ENCODE peak calls at places on chromosomes 11 and 22, in four cellular contexts. I is IMR-90, C is K562, D is GM12878. B is an unnamed sample.

GRCh38 chr22:43001271-43002197 is 13.4 kb downstream of the PACSIN2 start:
- DNase-seq in I (no peak), C (no peak), D (no peak), B (peak)

GRCh38 chr11:103279821-103280220 is 170.6 kb downstream of the DYNC2H1 start:
- DNase-seq in I (peak), C (no peak), D (no peak), B (no peak)

GRCh38 chr11:129067454-129067853 is 124.7 kb downstream of the ARHGAP32 start:
- DNase-seq in I (peak), C (no peak), D (no peak), B (no peak)

GRCh38 chr11:84541711-84542340 is 1085.3 kb downstream of the DLG2 start:
- DNase-seq in I (no peak), C (no peak), D (no peak), B (no peak)

GRCh38 chr11:3609416-3610265 is 32.2 kb downstream of the ART5 start:
- DNase-seq in I (peak), C (peak), D (no peak), B (peak)

GRCh38 chr22:46045459-46046298 is 68.7 kb upstream of the WNT7B start:
- DNase-seq in I (no peak), C (no peak), D (no peak), B (no peak)

GRCh38 chr11:93510196-93510898 is 32.8 kb downstream of the SMCO4 start:
- DNase-seq in I (no peak), C (no peak), D (no peak), B (no peak)

GRCh38 chr22:38762607-38763006 is 6.8 kb upstream of the SUN2 start:
- DNase-seq in I (no peak), C (no peak), D (no peak), B (no peak)

GRCh38 chr22:19520007-19520406 is 4.2 kb downstream of the CLDN5 start:
- DNase-seq in I (no peak), C (no peak), D (no peak), B (no peak)

GRCh38 chr22:50723991-50724390 is 14.0 kb upstream of the ACR start:
- DNase-seq in I (peak), C (no peak), D (no peak), B (no peak)

GRCh38 chr11:70786021-70786665 is 387.8 kb downstream of the CTTN start:
- DNase-seq in I (no peak), C (no peak), D (no peak), B (no peak)

GRCh38 chr11:28343304-28344233 is 235.4 kb downstream of the METTL15 start:
- DNase-seq in I (peak), C (peak), D (no peak), B (peak)

GRCh38 chr11:57336111-57336666 is 497 bp upstream of the SSRP1 start:
- DNase-seq in I (no peak), C (no peak), D (no peak), B (no peak)

GRCh38 chr22:30328466-30329049 is 1.8 kb upstream of the TBC1D10A start:
- DNase-seq in I (no peak), C (no peak), D (no peak), B (no peak)

GRCh38 chr11:114195981-114196731 is 100.0 kb upstream of the NNMT start:
- DNase-seq in I (no peak), C (peak), D (no peak), B (no peak)

GRCh38 chr22:44024288-44024908 is at the start of gene PARVB:
- DNase-seq in I (no peak), C (peak), D (no peak), B (no peak)

GRCh38 chr11:47248664-47249377 is at the start of gene ACP2:
- DNase-seq in I (peak), C (peak), D (peak), B (peak)

GRCh38 chr11:33615751-33616150 is 84.9 kb downstream of the C11orf91 start:
- DNase-seq in I (no peak), C (no peak), D (no peak), B (no peak)

GRCh38 chr11:112310414-112310813 is 49.8 kb upstream of the PLET1 start:
- DNase-seq in I (peak), C (no peak), D (no peak), B (no peak)

GRCh38 chr22:24416095-24416494 is 11.3 kb upstream of the ADORA2A start:
- DNase-seq in I (no peak), C (no peak), D (no peak), B (no peak)

GRCh38 chr11:12411395-12411794 is 34.0 kb downstream of the PARVA start:
- DNase-seq in I (no peak), C (no peak), D (no peak), B (no peak)

GRCh38 chr11:118098996-118099837 is 12.5 kb upstream of the SMIM35 start:
- DNase-seq in I (no peak), C (no peak), D (no peak), B (no peak)

GRCh38 chr22:38841211-38841610 is 2.6 kb downstream of the NPTXR start:
- DNase-seq in I (no peak), C (no peak), D (no peak), B (no peak)

GRCh38 chr11:12397953-12398352 is 20.6 kb downstream of the PARVA start:
- DNase-seq in I (peak), C (no peak), D (no peak), B (peak)

GRCh38 chr11:83948205-83948604 is 662.0 kb upstream of the CCDC90B start:
- DNase-seq in I (no peak), C (no peak), D (no peak), B (no peak)

GRCh38 chr11:64318694-64319420 is 936 bp downstream of the PRDX5 start:
- DNase-seq in I (no peak), C (no peak), D (no peak), B (no peak)

GRCh38 chr11:117547188-117547831 is 219.7 kb downstream of the CEP164 start:
- DNase-seq in I (no peak), C (no peak), D (no peak), B (no peak)

GRCh38 chr11:299081-299891 is at the start of gene IFITM5:
- DNase-seq in I (no peak), C (no peak), D (no peak), B (no peak)

GRCh38 chr11:6655020-6655789 is 404 bp downstream of the DCHS1 start:
- DNase-seq in I (no peak), C (no peak), D (no peak), B (peak)

GRCh38 chr22:32920032-32920628 is 118.6 kb downstream of the TIMP3 start:
- DNase-seq in I (peak), C (no peak), D (no peak), B (no peak)

GRCh38 chr11:70230151-70230839 is 27.2 kb downstream of the FADD start:
- DNase-seq in I (no peak), C (no peak), D (no peak), B (no peak)

GRCh38 chr22:38733329-38734202 is 22.2 kb downstream of the SUN2 start:
- DNase-seq in I (peak), C (peak), D (no peak), B (peak)

GRCh38 chr22:20297414-20298109 is 22.3 kb downstream of the DGCR6L start:
- DNase-seq in I (no peak), C (no peak), D (no peak), B (no peak)

GRCh38 chr11:83092488-83093384 is 21.0 kb upstream of the RAB30 start:
- DNase-seq in I (peak), C (no peak), D (no peak), B (peak)

GRCh38 chr22:33163815-33164214 is 105.6 kb upstream of the SYN3 start:
- DNase-seq in I (no peak), C (no peak), D (no peak), B (no peak)

GRCh38 chr22:37300551-37301017 is 18.3 kb downstream of the CYTH4 start:
- DNase-seq in I (no peak), C (no peak), D (no peak), B (no peak)

GRCh38 chr11:96230686-96231085 is 112.3 kb downstream of the MAML2 start:
- DNase-seq in I (no peak), C (no peak), D (no peak), B (peak)
- TF ChIP-seq FOS in I (no peak), C (no peak), D (no peak), B (peak)

DNA sequence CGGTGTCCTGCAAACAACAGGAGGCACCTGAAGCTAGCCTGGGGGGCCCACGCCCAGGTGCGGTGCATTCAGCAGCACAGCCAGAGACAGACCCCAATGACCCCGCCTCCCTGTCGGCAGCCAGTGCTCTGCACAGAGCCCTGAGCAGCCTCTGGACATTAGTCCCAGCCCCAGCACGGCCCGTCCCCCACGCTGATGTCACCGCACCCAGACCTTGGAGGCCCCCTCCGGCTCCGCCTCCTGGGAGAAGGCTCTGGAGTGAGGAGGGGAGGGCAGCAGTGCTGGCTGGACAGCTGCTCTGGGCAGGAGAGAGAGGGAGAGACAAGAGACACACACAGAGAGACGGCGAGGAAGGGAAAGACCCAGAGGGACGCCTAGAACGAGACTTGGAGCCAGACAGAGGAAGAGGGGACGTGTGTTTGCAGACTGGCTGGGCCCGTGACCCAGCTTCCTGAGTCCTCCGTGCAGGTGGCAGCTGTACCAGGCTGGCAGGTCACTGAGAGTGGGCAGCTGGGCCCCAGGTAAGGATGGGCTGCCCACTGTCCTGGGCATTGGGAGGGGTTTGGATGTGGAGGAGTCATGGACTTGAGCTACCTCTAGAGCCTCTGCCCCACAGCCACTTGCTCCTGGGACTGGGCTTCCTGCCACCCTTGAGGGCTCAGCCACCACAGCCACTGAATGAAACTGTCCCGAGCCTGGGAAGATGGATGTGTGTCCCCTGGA is at the start of gene MYO7A:
- DNase-seq in I (peak), C (peak), D (no peak), B (peak)
- TF ChIP-seq POLR2A in I (no peak), C (no peak), D (no peak), B (no peak)

GRCh38 chr11:30468881-30469280 is 117.3 kb downstream of the MPPED2 start:
- DNase-seq in I (no peak), C (no peak), D (no peak), B (peak)
- TF ChIP-seq FOS in I (no peak), C (no peak), D (no peak), B (no peak)

GRCh38 chr22:41285820-41286638 is at the start of gene RANGAP1:
- DNase-seq in I (peak), C (peak), D (peak), B (peak)
- TF ChIP-seq POLR2A in I (peak), C (peak), D (peak), B (peak)

GRCh38 chr11:74739546-74740270 is 8.5 kb upstream of the CHRDL2 start:
- DNase-seq in I (peak), C (peak), D (no peak), B (peak)
- TF ChIP-seq FOS in I (no peak), C (no peak), D (no peak), B (no peak)

GRCh38 chr22:48918585-48919186 is 909.0 kb downstream of the BRD1 start:
- DNase-seq in I (no peak), C (no peak), D (no peak), B (no peak)

GRCh38 chr22:48919851-48920589 is 907.7 kb downstream of the BRD1 start:
- DNase-seq in I (no peak), C (no peak), D (no peak), B (no peak)

GRCh38 chr22:48921411-48921903 is 906.2 kb downstream of the BRD1 start:
- DNase-seq in I (no peak), C (no peak), D (no peak), B (no peak)

GRCh38 chr22:48920776-48921241 is 906.9 kb downstream of the BRD1 start:
- DNase-seq in I (no peak), C (no peak), D (no peak), B (no peak)

DNA sequence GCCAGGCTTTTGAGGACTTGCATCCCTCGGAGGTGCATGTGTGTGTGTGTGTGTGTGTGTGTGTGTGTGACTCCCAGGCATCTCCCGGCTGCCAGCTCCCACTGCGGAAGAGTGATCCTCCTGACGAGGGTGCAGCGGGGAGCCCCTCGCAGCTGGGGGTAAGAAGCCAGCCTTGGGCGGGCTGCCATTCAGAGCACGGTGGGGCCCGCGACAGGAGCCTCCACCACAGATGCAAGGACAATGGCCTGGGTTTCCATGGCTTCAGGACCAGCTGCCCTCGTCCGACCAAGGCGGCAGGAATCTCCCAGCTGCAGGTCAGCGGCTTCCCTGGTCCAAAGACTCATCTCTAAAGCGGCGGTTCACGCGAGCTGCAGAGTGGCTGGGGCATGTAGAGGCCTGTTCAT is 908.5 kb downstream of the BRD1 start:
- DNase-seq in I (no peak), C (no peak), D (no peak), B (no peak)
- TF ChIP-seq POLR2A in I (no peak), C (no peak), D (no peak), B (no peak)